ENCODE peak calls at places on chromosomes 6 and 20, in four cellular contexts. P is transverse colon, J is RWPE2, W is esophagus squamous epithelium. D is an unnamed sample.

GRCh38 chr6:93746892-93747291 is 327.5 kb upstream of the EPHA7 start:
- DNase-seq in W (no peak), P (no peak), J (no peak), D (no peak)

GRCh38 chr6:108209738-108210137 is 43.9 kb downstream of the NR2E1 start:
- DNase-seq in J (no peak), P (no peak), W (no peak), D (no peak)

GRCh38 chr6:104418125-104418524 is 441.6 kb downstream of the HACE1 start:
- DNase-seq in J (no peak), P (no peak), W (no peak), D (no peak)

GRCh38 chr20:40510622-40511021 is 178.4 kb downstream of the MAFB start:
- DNase-seq in P (no peak), J (no peak), W (no peak), D (no peak)

GRCh38 chr6:128370072-128370471 is 150.3 kb downstream of the PTPRK start:
- DNase-seq in P (no peak), W (no peak), J (no peak), D (no peak)

GRCh38 chr6:147707524-147707923 is 199.0 kb downstream of the SAMD5 start:
- DNase-seq in P (no peak), W (no peak), J (no peak), D (no peak)

GRCh38 chr6:24897186-24897585 is 38.6 kb downstream of the RIPOR2 start:
- DNase-seq in W (no peak), J (no peak), P (no peak), D (no peak)

GRCh38 chr6:18280084-18280483 is 15.8 kb upstream of the DEK start:
- DNase-seq in P (no peak), W (no peak), J (no peak), D (no peak)

GRCh38 chr6:132161283-132161682 is 210.1 kb upstream of the CCN2 start:
- DNase-seq in J (no peak), P (no peak), W (no peak), D (no peak)

GRCh38 chr6:9205645-9206044 is 770.3 kb upstream of the SLC35B3 start:
- DNase-seq in J (no peak), P (no peak), W (no peak), D (no peak)

GRCh38 chr6:156563710-156564109 is 213.5 kb upstream of the ARID1B start:
- DNase-seq in J (no peak), W (no peak), P (no peak), D (no peak)

GRCh38 chr6:55175078-55175777 is 913 bp downstream of the HCRTR2 start:
- DNase-seq in P (no peak), W (no peak), J (no peak), D (no peak)

GRCh38 chr6:140921366-140922226 is 1211.1 kb upstream of the GJE1 start:
- DNase-seq in J (no peak), P (peak), W (no peak), D (no peak)

GRCh38 chr20:46583411-46584214 is 33.2 kb upstream of the OCSTAMP start:
- DNase-seq in P (no peak), W (no peak), J (peak), D (no peak)

GRCh38 chr20:45041464-45042337 is 59.2 kb downstream of the KCNS1 start:
- DNase-seq in P (peak), W (no peak), J (peak), D (no peak)

GRCh38 chr6:169990095-169991030 is 238.9 kb downstream of the ERMARD start:
- DNase-seq in P (peak), W (no peak), J (no peak), D (peak)

GRCh38 chr6:133313068-133313467 is 71.9 kb downstream of the EYA4 start:
- DNase-seq in P (no peak), J (no peak), W (no peak), D (no peak)
- TF ChIP-seq CTCF in P (no peak), J (no peak), W (no peak), D (no peak)

GRCh38 chr6:22250486-22250885 is 46.4 kb downstream of the PRL start:
- DNase-seq in W (no peak), P (no peak), J (no peak), D (no peak)
- H3K4me3 ChIP-seq in W (no peak), P (no peak), J (no peak), D (no peak)

DNA sequence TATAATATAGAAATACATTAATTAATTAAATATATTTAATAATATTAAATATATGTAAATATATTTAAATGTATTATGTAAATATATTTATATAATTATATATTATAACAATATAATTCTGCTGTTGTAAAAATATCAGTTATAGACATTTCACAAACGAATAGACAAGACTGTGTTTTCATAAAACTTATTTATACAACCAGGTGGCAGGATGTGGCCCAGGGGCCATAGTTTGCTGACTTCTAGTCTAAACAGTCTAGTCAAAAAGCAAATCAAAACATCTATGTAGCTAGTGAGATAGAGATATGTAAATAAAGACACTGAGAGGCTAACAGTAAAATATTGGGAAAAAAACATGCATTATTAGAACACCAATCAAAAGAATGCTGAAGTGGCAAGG is 136.4 kb downstream of the TBXT start:
- DNase-seq in J (no peak), W (no peak), P (no peak), D (no peak)
- TF ChIP-seq CTCF in J (no peak), W (no peak), P (no peak), D (no peak)

DNA sequence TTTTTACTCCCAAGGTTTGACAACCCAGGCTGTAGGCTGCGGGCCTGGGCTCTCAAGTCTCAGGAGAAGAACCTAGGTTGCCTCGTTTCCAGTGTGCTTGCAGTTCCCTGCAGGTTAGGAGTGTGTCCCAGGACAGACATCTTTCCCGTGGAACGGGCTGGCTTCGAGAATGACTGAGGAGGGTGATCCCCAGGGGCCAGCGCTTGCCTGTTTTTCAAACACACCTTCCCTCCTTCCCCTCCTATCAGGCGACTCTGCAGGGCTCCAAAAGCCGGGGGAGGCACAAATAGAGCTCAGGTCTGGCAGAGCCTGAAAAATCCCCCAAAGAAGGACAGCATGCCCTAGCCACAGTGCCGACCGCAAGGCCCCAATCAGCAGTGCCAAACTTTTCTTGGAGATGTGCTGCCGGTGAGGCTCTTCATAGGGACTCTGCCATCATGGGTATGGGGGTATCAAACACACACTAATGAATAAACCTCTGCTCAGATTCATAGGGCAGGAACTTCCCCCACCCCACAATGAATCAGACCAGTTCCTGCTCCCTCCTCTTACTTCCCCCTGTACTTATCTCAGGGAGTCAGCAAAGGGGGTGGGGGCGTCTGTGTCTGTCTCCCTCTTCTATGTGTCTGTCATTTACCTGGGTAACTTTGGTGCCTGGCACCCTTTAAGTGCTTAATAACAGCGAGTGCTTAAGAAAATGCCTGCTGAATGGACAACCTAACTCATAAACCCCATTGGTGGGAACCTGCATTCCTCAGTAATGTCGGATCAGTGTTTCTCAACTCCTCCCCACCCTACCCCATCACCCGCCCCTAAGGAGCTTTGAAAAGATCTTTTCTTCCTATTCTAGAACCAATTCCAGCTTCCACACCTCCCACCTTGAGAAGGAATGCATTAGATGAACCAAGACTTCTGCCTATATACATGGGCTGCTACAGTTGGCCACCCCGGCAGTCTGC is 1.6 kb downstream of the KCNG1 start:
- DNase-seq in J (no peak), W (no peak), P (no peak), D (no peak)
- H3K4me3 ChIP-seq in J (peak), W (no peak), P (no peak), D (no peak)

DNA sequence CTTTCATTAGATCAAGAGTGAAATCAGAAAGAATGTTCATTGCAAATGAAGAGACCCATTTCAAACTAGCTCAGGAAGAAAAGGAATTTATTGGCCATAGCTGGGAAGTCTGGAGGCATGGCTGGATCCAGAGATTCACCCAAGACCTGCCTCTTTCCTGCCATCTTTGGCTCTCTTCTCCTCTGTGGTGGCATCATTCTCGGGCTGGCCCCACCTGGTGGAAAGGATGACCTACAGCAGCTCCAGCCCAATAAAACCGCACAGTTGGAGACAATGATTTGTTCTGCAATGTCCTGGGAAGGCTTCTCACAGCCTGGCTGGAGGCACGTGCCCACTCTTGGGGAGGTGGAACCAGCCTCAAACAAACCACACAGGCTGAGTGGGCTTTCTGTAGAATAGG is 18.1 kb upstream of the FERMT1 start:
- DNase-seq in J (no peak), W (no peak), P (no peak), D (no peak)
- TF ChIP-seq CTCF in J (peak), W (no peak), P (no peak), D (no peak)

GRCh38 chr6:157980288-157981131 is 1.2 kb upstream of the SYNJ2 start:
- DNase-seq in J (no peak), W (peak), P (no peak), D (peak)
- H3K4me3 ChIP-seq in J (peak), W (peak), P (peak), D (peak)

GRCh38 chr6:50270427-50270826 is 220.7 kb upstream of the DEFB112 start:
- DNase-seq in P (no peak), W (no peak), J (no peak), D (no peak)

GRCh38 chr6:50259903-50260302 is 210.2 kb upstream of the DEFB112 start:
- DNase-seq in P (no peak), J (no peak), W (no peak), D (no peak)

DNA sequence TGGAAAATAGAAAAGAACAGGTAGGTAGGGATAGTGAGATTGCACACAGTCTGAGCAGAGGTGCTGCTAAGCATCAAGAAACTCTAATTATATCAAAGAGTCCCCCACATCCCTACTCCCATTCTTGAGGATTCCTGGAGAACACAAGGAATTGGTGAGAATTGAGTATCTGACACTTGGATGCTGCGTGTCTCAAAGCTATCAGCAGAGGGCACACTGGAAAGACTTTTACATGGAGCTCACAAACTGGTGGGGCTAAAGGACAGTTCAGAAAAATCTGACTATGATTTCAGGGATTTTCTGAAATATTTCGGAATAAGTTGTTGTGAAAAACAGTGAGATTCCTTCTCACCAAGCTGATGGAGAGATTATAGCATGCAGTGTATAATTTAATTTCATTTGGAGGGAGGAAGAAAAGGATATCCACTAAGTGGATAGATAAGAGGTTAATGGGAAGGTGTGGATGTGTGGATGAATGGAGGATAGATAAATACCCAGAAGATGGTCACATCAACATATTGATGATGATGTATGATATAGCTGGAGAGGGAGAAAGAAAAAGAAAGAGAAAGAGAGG is 215.4 kb upstream of the DEFB112 start:
- DNase-seq in J (no peak), W (no peak), P (no peak), D (no peak)
- TF ChIP-seq CTCF in J (peak), W (no peak), P (no peak), D (no peak)

D was measured in ascending aorta.